ENCODE peak calls at places on chromosomes 3 and 15, in eight cellular contexts. X, A, K, R, U, H, C and Q are unnamed samples.

GRCh38 chr3:61688307-61688695 is 126.9 kb downstream of the PTPRG start:
- DNase-seq in R (no peak), X (no peak), A (no peak), H (no peak), C (no peak), U (no peak), K (no peak), Q (no peak)

GRCh38 chr3:15108082-15108545 is 9.2 kb upstream of the RBSN start:
- DNase-seq in C (peak; percentile 92), A (peak; percentile 87), H (peak; percentile 81), R (peak; percentile 72), K (peak; percentile 72), X (peak; percentile 55), U (peak; percentile 83), Q (peak; percentile 88)

GRCh38 chr3:123632161-123632655 is 47.4 kb upstream of the HACD2 start:
- DNase-seq in K (no peak), X (no peak), R (no peak), U (no peak), A (peak; percentile 89), H (peak; percentile 70), C (no peak), Q (no peak)

GRCh38 chr3:165502707-165503106 is 306.5 kb upstream of the SLITRK3 start:
- DNase-seq in K (no peak), H (no peak), X (no peak), C (no peak), U (no peak), R (no peak), A (no peak), Q (peak; percentile 4)

GRCh38 chr3:62184559-62184958 is 188.8 kb downstream of the FEZF2 start:
- DNase-seq in A (no peak), U (peak; percentile 42), K (peak; percentile 34), X (no peak), C (no peak), H (no peak), R (no peak), Q (no peak)

GRCh38 chr3:69108813-69109212 is 13.6 kb downstream of the LMOD3 start:
- DNase-seq in U (no peak), X (no peak), H (peak; percentile 53), C (no peak), K (no peak), A (no peak), R (no peak), Q (no peak)

GRCh38 chr3:82020282-82020681 is 258.8 kb upstream of the GBE1 start:
- DNase-seq in A (no peak), X (no peak), C (no peak), U (no peak), H (no peak), R (no peak), K (no peak), Q (no peak)

GRCh38 chr3:5022966-5023776 is 43.9 kb downstream of the BHLHE40 start:
- DNase-seq in K (peak; percentile 99), A (peak; percentile 87), C (no peak), U (peak; percentile 99), X (no peak), R (no peak), H (peak; percentile 98), Q (peak; percentile 60)

GRCh38 chr15:92907229-92907628 is 7.1 kb downstream of the CHD2 start:
- DNase-seq in H (no peak), R (no peak), A (no peak), K (no peak), C (no peak), U (peak; percentile 52), X (no peak), Q (no peak)
- H3K4me3 ChIP-seq in H (peak overlapping the region; percentile 36), R (peak overlapping the region; percentile 1), A (no peak overlapping the region), K (no peak overlapping the region), C (no peak overlapping the region), U (no peak overlapping the region), X (peak overlapping the region; percentile 28), Q (peak overlapping the region; percentile 24)

DNA sequence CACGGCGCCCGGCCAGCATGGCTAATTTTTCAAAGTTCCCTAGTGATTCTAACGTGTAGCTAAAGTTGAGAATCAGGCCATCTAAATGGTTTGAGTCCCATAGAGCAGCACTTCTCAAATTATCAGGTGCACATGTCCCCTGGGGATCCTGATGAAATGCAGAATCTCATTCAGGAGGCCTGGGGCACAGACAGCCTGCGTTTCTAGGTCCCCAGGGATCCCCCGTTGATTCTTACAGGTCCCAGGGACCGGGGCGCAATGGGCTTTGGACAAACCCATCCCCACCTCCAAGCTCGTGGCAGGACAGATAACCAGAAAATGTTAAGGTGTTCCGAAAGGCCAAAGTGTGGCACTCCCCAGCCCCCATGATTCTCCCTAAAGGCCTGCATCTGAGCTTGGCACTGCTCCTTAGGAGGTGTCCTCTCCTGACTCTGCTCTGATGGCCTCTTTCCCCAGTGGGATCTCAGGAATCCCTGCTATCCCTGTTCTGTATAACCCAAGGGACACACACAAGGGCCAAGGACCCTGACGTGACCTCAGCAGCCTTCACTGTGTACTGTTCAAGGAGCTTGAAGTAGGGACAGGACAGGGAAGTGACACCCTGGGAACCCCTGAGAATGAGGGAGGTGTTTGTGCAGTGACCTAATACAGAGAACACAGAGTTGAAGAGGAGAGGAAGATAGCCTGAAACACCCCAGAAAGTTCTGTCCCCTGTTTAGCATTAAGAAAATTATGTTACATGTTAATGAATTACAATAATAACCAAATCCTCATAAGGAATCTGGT is 8.0 kb downstream of the LRRK1 start:
- DNase-seq in R (no peak), C (no peak), U (no peak), X (peak; percentile 39), K (no peak), H (no peak), A (no peak), Q (peak; percentile 51)
- TF ChIP-seq CTCF in R (no peak), C (no peak), U (no peak), X (no peak), K (no peak), H (no peak), A (no peak), Q (no peak)

DNA sequence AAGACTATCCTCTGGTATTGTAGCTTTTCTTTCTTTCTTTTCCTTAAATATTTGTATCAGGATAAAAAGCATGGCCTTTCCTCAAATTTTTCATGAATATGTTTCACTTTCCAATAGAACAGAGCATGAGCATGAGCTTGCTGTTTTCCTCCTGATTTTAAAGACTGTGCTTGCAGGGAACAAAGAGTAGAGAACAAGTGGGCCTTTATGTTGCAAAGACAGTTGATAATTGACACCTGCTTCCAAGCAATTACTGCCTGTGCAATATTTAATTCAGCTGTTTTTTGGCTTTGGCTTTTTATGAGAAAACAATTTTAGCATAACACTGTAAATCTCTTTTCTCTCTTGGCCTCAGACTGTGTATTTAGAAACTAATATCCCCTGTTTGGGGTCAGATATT is 263.6 kb upstream of the AZI2 start:
- DNase-seq in X (no peak), H (no peak), C (no peak), A (no peak), U (no peak), R (no peak), K (no peak), Q (no peak)
- H3K4me3 ChIP-seq in X (no peak overlapping the region), H (no peak overlapping the region), C (no peak overlapping the region), A (no peak overlapping the region), U (no peak overlapping the region), R (no peak overlapping the region), K (no peak overlapping the region), Q (no peak overlapping the region)

GRCh38 chr15:42786978-42787377 is 50.0 kb upstream of the CDAN1 start:
- DNase-seq in C (no peak), H (no peak), U (no peak), X (no peak), K (no peak), R (no peak), A (no peak), Q (no peak)
- TF ChIP-seq CTCF in C (no peak), H (no peak), U (no peak), X (no peak), K (no peak), R (no peak), A (no peak), Q (no peak)

GRCh38 chr15:84750583-84751092 is 2.2 kb downstream of the ZNF592 start:
- DNase-seq in A (no peak), R (no peak), C (no peak), H (no peak), U (no peak), X (peak; percentile 32), K (no peak), Q (peak; percentile 74)

GRCh38 chr15:84752195-84752594 is 3.8 kb downstream of the ZNF592 start:
- DNase-seq in A (no peak), C (no peak), H (no peak), R (no peak), K (no peak), X (no peak), U (no peak), Q (no peak)

GRCh38 chr15:84747423-84748273 is 744 bp upstream of the ZNF592 start:
- DNase-seq in K (peak; percentile 69), C (peak; percentile 97), A (peak; percentile 89), X (peak; percentile 83), R (peak; percentile 77), H (peak; percentile 60), U (peak; percentile 75), Q (peak; percentile 86)

GRCh38 chr15:84748274-84749110 is at the start of gene ZNF592:
- DNase-seq in C (peak; percentile 96), A (peak; percentile 93), X (peak; percentile 87), R (peak; percentile 80), K (peak; percentile 65), H (peak; percentile 69), U (peak; percentile 73), Q (peak; percentile 91)

GRCh38 chr15:84749111-84749991 is 959 bp downstream of the ZNF592 start:
- DNase-seq in C (peak; percentile 85), R (peak; percentile 61), X (peak; percentile 35), H (peak; percentile 34), K (peak; percentile 32), A (peak; percentile 70), U (peak; percentile 44), Q (peak; percentile 75)
- H3K4me3 ChIP-seq in C (peak overlapping the region; percentile 85), R (peak overlapping the region; percentile 90), X (peak overlapping the region; percentile 80), H (peak overlapping the region; percentile 97), K (peak overlapping the region; percentile 94), A (peak overlapping the region; percentile 77), U (peak overlapping the region; percentile 89), Q (peak overlapping the region; percentile 94)